ENCODE peak calls at places on chromosomes 1 and 21, in eight cellular contexts. H is foreskin fibroblast, P is AG04449, X is heart right ventricle, R is fibroblast of lung, K is choroid plexus epithelial cell, Z is Peyer's patch, L is PC-3. F is an unnamed sample.

GRCh38 chr1:228370439-228370940 is 36.1 kb downstream of the TRIM11 start:
- DNase-seq in H (no peak), Z (no peak), L (no peak), K (no peak), R (no peak), P (no peak), X (peak; percentile 20), F (no peak)

GRCh38 chr1:186620526-186620925 is 59.7 kb downstream of the PTGS2 start:
- DNase-seq in R (no peak), K (no peak), L (no peak), Z (no peak), P (no peak), H (no peak), X (no peak), F (no peak)

GRCh38 chr1:215567491-215568286 is 585 bp downstream of the KCTD3 start:
- DNase-seq in X (peak; percentile 50), H (peak; percentile 77), Z (peak; percentile 72), L (peak; percentile 77), R (peak; percentile 62), P (no peak), K (peak; percentile 50), F (no peak)

GRCh38 chr1:9127395-9128160 is 1.3 kb downstream of the GPR157 start:
- DNase-seq in X (no peak), L (peak; percentile 13), H (no peak), R (no peak), Z (no peak), K (no peak), P (no peak), F (no peak)

GRCh38 chr1:9628541-9629444 is 22.7 kb upstream of the PIK3CD start:
- DNase-seq in X (no peak), P (no peak), L (no peak), R (no peak), H (no peak), Z (peak; percentile 82), K (no peak), F (no peak)

GRCh38 chr1:29384496-29385015 is 148.2 kb downstream of the PTPRU start:
- DNase-seq in H (no peak), R (no peak), L (no peak), Z (peak; percentile 33), X (no peak), P (no peak), K (no peak), F (no peak)

GRCh38 chr1:56120021-56120420 is 459.3 kb downstream of the PLPP3 start:
- DNase-seq in L (peak; percentile 59), R (no peak), Z (no peak), P (no peak), K (peak; percentile 61), H (peak; percentile 83), X (no peak), F (peak; percentile 78)

GRCh38 chr1:244065960-244066388 is 14.9 kb downstream of the ZBTB18 start:
- DNase-seq in X (no peak), K (peak; percentile 74), Z (no peak), R (peak; percentile 93), H (peak; percentile 57), P (peak; percentile 72), L (peak; percentile 36), F (no peak)

DNA sequence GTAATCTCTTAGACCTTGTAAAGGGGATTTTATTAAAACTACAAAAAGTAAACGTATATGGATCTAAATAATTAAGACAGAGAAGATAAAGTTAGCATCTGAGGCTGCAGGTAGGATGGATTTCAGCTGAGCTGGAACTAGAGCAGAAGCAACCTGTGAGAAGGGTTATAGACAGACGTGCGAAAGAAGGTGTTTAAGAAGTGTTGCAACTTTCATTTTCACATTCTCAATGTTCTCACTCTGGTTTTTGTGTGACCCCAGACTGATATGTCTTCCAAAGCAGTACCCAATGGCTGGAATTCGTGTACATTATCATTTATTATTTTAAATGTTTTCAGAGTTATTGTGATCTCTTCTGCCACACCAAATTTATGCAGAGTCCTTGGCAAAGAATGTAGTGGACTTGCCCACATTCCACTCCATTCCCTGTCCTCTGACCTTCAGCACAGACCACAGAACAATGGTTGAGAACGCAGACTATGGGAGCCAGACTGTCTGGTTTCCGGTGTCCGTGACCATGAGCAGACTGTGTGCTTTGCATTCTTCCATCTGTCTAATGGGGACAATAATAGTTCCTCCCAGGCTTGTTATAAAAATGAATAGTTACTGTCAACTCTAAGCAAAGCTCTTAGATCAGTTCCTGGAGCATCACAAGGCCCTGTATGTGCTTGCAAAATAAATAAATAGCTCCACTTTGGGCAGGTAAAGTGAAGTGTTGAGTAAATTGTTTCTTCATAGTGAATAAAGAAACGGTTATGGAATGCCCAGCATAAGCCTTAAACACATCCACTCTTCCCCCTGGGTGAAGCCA is 140.6 kb upstream of the SAMSN1 start:
- DNase-seq in X (no peak), K (peak; percentile 10), H (no peak), L (no peak), Z (peak; percentile 56), R (peak; percentile 9), P (no peak), F (no peak)
- H3K4me3 ChIP-seq in X (no peak overlapping the region), K (no peak overlapping the region), H (no peak overlapping the region), L (no peak overlapping the region), Z (no peak overlapping the region), R (no peak overlapping the region), P (no peak overlapping the region), F (no peak overlapping the region)

DNA sequence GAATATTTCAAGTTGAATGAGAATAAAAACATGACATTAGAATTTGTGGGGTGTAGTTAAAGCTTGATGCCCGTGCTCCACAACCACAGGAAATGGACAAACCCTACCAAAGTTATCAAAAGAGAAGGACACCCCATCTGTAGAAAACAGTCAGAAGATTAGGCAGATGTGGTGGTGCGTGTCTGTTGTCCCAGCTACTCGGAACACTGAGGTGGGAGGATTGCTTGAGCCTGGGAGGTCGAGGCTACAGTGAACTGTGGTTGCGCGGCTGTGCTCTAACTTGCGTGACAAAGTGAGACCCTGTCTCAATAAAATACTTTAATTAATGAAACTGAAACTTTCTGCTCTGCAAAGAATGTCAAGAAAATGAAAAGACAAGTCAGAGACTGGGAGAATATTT is 1.5 kb upstream of the SPATC1L start:
- DNase-seq in X (no peak), K (no peak), R (no peak), L (no peak), Z (peak; percentile 40), P (no peak), H (no peak), F (no peak)
- H3K4me3 ChIP-seq in X (no peak overlapping the region), K (no peak overlapping the region), R (no peak overlapping the region), L (peak overlapping the region; percentile 96), Z (no peak overlapping the region), P (no peak overlapping the region), H (peak overlapping the region; percentile 79), F (no peak overlapping the region)

GRCh38 chr1:171666114-171666769 is 13.8 kb upstream of the MYOC start:
- DNase-seq in L (no peak), P (no peak), X (no peak), R (no peak), Z (no peak), K (no peak), H (no peak), F (no peak)

GRCh38 chr1:171668372-171668771 is 15.9 kb upstream of the MYOC start:
- DNase-seq in P (no peak), Z (no peak), R (no peak), X (no peak), K (no peak), L (no peak), H (no peak), F (no peak)

GRCh38 chr1:171674443-171675405 is 22.2 kb upstream of the MYOC start:
- DNase-seq in H (no peak), X (no peak), L (no peak), R (no peak), Z (no peak), K (no peak), P (no peak), F (no peak)

GRCh38 chr1:171664976-171665375 is 12.5 kb upstream of the MYOC start:
- DNase-seq in P (no peak), L (no peak), R (no peak), H (peak; percentile 58), Z (no peak), K (no peak), X (no peak), F (no peak)

DNA sequence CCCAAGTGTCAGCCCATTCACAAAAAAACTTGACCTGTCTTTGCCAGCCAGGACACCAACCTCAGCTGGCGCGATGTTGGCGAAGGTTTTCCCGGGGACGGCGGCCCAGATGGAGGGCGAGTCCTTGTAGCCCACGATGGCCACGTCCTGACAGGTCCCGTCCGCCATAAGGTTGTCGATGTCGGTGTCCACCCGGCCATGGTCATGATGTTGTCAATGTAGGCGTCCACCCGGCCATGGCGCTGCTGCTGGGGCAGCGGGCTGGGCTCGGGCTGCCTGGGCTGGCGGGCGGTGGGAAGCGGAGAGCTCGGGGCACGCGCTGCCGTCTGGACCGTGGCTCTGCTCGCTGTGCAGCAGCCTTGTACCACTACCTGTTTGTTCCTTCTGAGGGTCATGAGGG is 18.3 kb upstream of the MYOC start:
- DNase-seq in K (no peak), P (no peak), R (no peak), X (no peak), H (no peak), L (no peak), Z (no peak), F (no peak)
- H3K4me3 ChIP-seq in K (no peak overlapping the region), P (no peak overlapping the region), R (no peak overlapping the region), X (no peak overlapping the region), H (no peak overlapping the region), L (no peak overlapping the region), Z (no peak overlapping the region), F (no peak overlapping the region)

DNA sequence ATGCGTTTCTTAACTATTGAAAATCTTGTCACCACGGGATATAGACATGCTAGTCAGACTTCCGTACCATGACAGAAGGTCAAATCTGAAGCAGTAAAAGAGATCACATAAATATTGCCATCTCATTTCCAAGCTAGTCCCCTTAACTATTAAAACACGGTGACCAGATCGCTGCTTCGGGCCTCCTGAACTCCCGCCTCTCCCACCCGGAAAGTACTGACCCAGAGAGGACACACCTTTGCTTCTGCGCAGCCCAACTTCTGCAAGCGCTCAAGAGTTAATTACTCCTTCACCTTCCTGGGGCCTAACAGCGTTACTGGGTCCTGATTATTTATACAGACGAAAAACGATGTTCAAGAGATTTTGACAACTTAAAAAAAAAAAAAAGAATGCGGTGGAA is 747 bp downstream of the SORT1 start:
- DNase-seq in R (no peak), X (no peak), H (no peak), K (no peak), L (peak; percentile 31), Z (peak; percentile 57), P (no peak), F (no peak)
- H3K4me3 ChIP-seq in R (peak overlapping the region; percentile 55), X (peak overlapping the region; percentile 70), H (peak overlapping the region; percentile 41), K (peak overlapping the region; percentile 66), L (peak overlapping the region; percentile 74), Z (peak overlapping the region; percentile 78), P (peak overlapping the region; percentile 63), F (peak overlapping the region; percentile 56)

GRCh38 chr1:150575072-150575489 is 4.3 kb downstream of the MCL1 start:
- DNase-seq in L (no peak), R (no peak), K (peak; percentile 26), P (no peak), Z (peak; percentile 49), X (no peak), H (no peak), F (no peak)
- H3K4me3 ChIP-seq in L (peak overlapping the region; percentile 93), R (peak overlapping the region; percentile 100), K (peak overlapping the region; percentile 99), P (peak overlapping the region; percentile 100), Z (peak overlapping the region; percentile 89), X (peak overlapping the region; percentile 98), H (peak overlapping the region; percentile 75), F (peak overlapping the region; percentile 66)

DNA sequence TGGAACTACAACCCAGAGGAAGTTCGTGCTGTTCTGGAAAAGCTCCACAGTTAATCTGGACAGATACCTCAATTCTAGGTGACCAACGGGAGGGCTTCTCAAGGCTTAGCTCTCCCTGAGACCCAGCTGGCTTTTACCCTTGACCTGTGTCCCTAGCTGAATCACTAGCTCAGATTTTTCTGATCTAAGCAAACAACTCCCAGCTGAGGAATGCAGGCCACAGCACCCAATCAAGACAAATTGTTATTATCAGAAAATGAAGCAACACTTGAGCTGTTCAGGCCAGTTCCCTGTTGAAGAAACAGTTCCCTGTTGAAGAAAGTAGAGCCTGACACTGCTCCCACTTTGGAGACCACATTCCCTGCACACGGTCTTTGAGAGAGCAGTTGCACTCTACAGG is 16.0 kb downstream of the DIO1 start:
- DNase-seq in L (no peak), X (no peak), P (no peak), H (peak; percentile 56), Z (no peak), K (peak; percentile 60), R (peak; percentile 9), F (no peak)
- H3K4me3 ChIP-seq in L (no peak overlapping the region), X (no peak overlapping the region), P (no peak overlapping the region), H (no peak overlapping the region), Z (no peak overlapping the region), K (no peak overlapping the region), R (no peak overlapping the region), F (no peak overlapping the region)

F was measured in skeletal muscle cell.